ENCODE peak calls at places on chromosomes 3 and 15, in five cellular contexts. Z is HFF-Myc, H is HFFc6, P is iPS-NIHi11, V is amniotic stem cell. B is an unnamed sample.

GRCh38 chr15:50148362-50148963 is 29.4 kb upstream of the ATP8B4 start:
- DNase-seq in Z (no peak), H (peak; percentile 76), P (peak; percentile 41), V (peak; percentile 54), B (no peak)

GRCh38 chr3:190073264-190073663 is 47.4 kb downstream of the P3H2 start:
- DNase-seq in P (no peak), V (no peak), H (no peak), Z (no peak), B (no peak)

GRCh38 chr3:188845514-188845913 is 326.3 kb upstream of the TPRG1 start:
- DNase-seq in P (no peak), Z (no peak), H (no peak), V (no peak), B (no peak)

GRCh38 chr15:39304201-39304841 is 276.6 kb upstream of the THBS1 start:
- DNase-seq in V (peak; percentile 82), Z (peak; percentile 96), P (no peak), H (peak; percentile 97), B (peak; percentile 89)

GRCh38 chr3:134299185-134299887 is 48.7 kb upstream of the RYK start:
- DNase-seq in V (no peak), P (no peak), H (peak; percentile 43), Z (no peak), B (peak; percentile 35)

GRCh38 chr3:36197176-36197575 is 183.1 kb upstream of the STAC start:
- DNase-seq in V (no peak), H (no peak), Z (no peak), P (no peak), B (no peak)

GRCh38 chr3:105365536-105366301 is 990 bp upstream of the ALCAM start:
- DNase-seq in H (peak; percentile 64), Z (no peak), V (no peak), P (no peak), B (peak; percentile 32)

GRCh38 chr3:100893590-100893989 is 99.6 kb downstream of the ABI3BP start:
- DNase-seq in Z (no peak), V (no peak), H (peak; percentile 42), P (peak; percentile 62), B (no peak)

GRCh38 chr3:143464850-143465249 is 345.3 kb downstream of the CHST2 start:
- DNase-seq in Z (no peak), H (no peak), V (no peak), P (no peak), B (no peak)

GRCh38 chr15:47796339-47796738 is 79.0 kb downstream of the SEMA6D start:
- DNase-seq in V (no peak), Z (no peak), H (no peak), P (no peak), B (no peak)

GRCh38 chr3:65758871-65759598 is 279.7 kb downstream of the MAGI1 start:
- DNase-seq in Z (no peak), V (no peak), P (no peak), H (no peak), B (no peak)

GRCh38 chr3:144743325-144743724 is 771.7 kb downstream of the DIPK2A start:
- DNase-seq in P (no peak), H (no peak), Z (no peak), V (no peak), B (no peak)

GRCh38 chr15:83670628-83671027 is 16.7 kb downstream of the ADAMTSL3 start:
- DNase-seq in H (no peak), V (no peak), Z (no peak), P (no peak), B (no peak)

GRCh38 chr3:17130956-17131355 is 246.2 kb downstream of the PLCL2 start:
- DNase-seq in P (no peak), V (no peak), Z (no peak), H (no peak), B (no peak)

GRCh38 chr3:74463515-74463914 is 150.9 kb downstream of the CNTN3 start:
- DNase-seq in Z (no peak), H (no peak), P (no peak), V (no peak), B (no peak)

GRCh38 chr3:159994182-159994581 is 5.5 kb downstream of the IL12A start:
- DNase-seq in H (peak; percentile 37), Z (no peak), V (no peak), P (no peak), B (no peak)

GRCh38 chr15:70044168-70044567 is 53.5 kb downstream of the TLE3 start:
- DNase-seq in Z (no peak), V (no peak), P (no peak), H (no peak), B (no peak)

GRCh38 chr3:129549006-129549800 is 6.2 kb downstream of the H1-8 start:
- DNase-seq in H (peak; percentile 71), V (no peak), P (no peak), Z (no peak), B (no peak)

GRCh38 chr3:7568526-7569184 is 707.7 kb downstream of the GRM7 start:
- DNase-seq in V (no peak), Z (no peak), H (no peak), P (no peak), B (no peak)

GRCh38 chr15:42276762-42277161 is 3.5 kb upstream of the TMEM87A start:
- DNase-seq in H (no peak), V (no peak), P (no peak), Z (no peak), B (no peak)

GRCh38 chr15:75109731-75110130 is 86.3 kb downstream of the PPCDC start:
- DNase-seq in V (no peak), P (no peak), H (no peak), Z (no peak), B (no peak)

GRCh38 chr15:37015025-37015424 is 85.3 kb downstream of the MEIS2 start:
- DNase-seq in H (no peak), P (no peak), Z (no peak), V (peak; percentile 75), B (peak; percentile 38)

GRCh38 chr3:177647876-177648275 is 450.6 kb upstream of the TBL1XR1 start:
- DNase-seq in V (no peak), Z (no peak), P (no peak), H (no peak), B (no peak)

B was measured in GM04504.